ENCODE peak calls at places on chromosomes 1 and 21, in eight cellular contexts. U is cardiac muscle cell; G is SJSA1; Y is GM23248; W is fibroblast of lung; I is CD4-positive, alpha-beta memory T cell; S is lower lobe of right lung; A is heart left ventricle. Q is an unnamed sample. For H3K4me1 and H3K36me3, the result is how much of the 10 kb centered on the place peaks cover.

GRCh38 chr1:24692351-24692980 is 49.4 kb downstream of the SRRM1 start:
- DNase-seq in U (no peak), G (no peak), Y (peak), W (peak), I (no peak), S (no peak), A (no peak), Q (no peak)

GRCh38 chr21:31501921-31502320 is 157.6 kb upstream of the SOD1 start:
- DNase-seq in U (no peak), G (no peak), Y (no peak), W (no peak), I (no peak), S (no peak), A (no peak), Q (no peak)

GRCh38 chr1:29133861-29134694 is 10.4 kb upstream of the TMEM200B start:
- DNase-seq in U (no peak), G (no peak), Y (peak), W (no peak), I (no peak), S (no peak), A (no peak), Q (no peak)

GRCh38 chr1:223233410-223234163 is 90.5 kb upstream of the TLR5 start:
- DNase-seq in U (peak), G (peak), Y (peak), W (peak), I (no peak), S (no peak), A (no peak), Q (no peak)

GRCh38 chr1:14102180-14102579 is 402.2 kb downstream of the PRDM2 start:
- DNase-seq in U (no peak), G (no peak), Y (no peak), W (no peak), I (no peak), S (no peak), A (no peak), Q (no peak)

GRCh38 chr1:247145279-247145678 is 26.5 kb downstream of the ZNF124 start:
- DNase-seq in U (no peak), G (no peak), Y (no peak), W (no peak), I (no peak), S (no peak), A (no peak), Q (no peak)

GRCh38 chr1:169113613-169114119 is 7.2 kb downstream of the ATP1B1 start:
- DNase-seq in U (no peak), G (peak), Y (peak), W (peak), I (no peak), S (no peak), A (no peak), Q (no peak)

GRCh38 chr1:10761503-10762152 is 34.8 kb downstream of the CASZ1 start:
- DNase-seq in U (no peak), G (no peak), Y (peak), W (no peak), I (no peak), S (peak), A (no peak), Q (no peak)

GRCh38 chr1:221945669-221946068 is 203.8 kb upstream of the DUSP10 start:
- DNase-seq in U (no peak), G (no peak), Y (no peak), W (no peak), I (no peak), S (no peak), A (no peak), Q (no peak)

GRCh38 chr1:119414950-119415349 is at the start of gene HSD3B2:
- DNase-seq in U (no peak), G (no peak), Y (no peak), W (no peak), I (no peak), S (no peak), A (no peak), Q (no peak)

GRCh38 chr1:181083842-181084605 is 4.5 kb upstream of the IER5 start:
- DNase-seq in U (peak), G (no peak), Y (peak), W (no peak), I (peak), S (peak), A (no peak), Q (peak)

GRCh38 chr21:44295163-44295601 is 4.7 kb upstream of the PFKL start:
- DNase-seq in U (no peak), G (no peak), Y (no peak), W (no peak), I (no peak), S (no peak), A (no peak), Q (no peak)

GRCh38 chr1:201500670-201501120 is 6.2 kb downstream of the CSRP1 start:
- DNase-seq in U (peak), G (no peak), Y (peak), W (peak), I (no peak), S (no peak), A (no peak), Q (no peak)

GRCh38 chr21:45591619-45592207 is 49.5 kb upstream of the SLC19A1 start:
- DNase-seq in U (no peak), G (no peak), Y (no peak), W (no peak), I (no peak), S (no peak), A (no peak), Q (no peak)

GRCh38 chr1:10901894-10902805 is 105.7 kb upstream of the CASZ1 start:
- DNase-seq in U (no peak), G (no peak), Y (no peak), W (no peak), I (no peak), S (no peak), A (peak), Q (no peak)

GRCh38 chr21:33975548-33976081 is 60.0 kb upstream of the ATP5PO start:
- DNase-seq in U (no peak), G (peak), Y (peak), W (peak), I (peak), S (no peak), A (no peak), Q (no peak)

GRCh38 chr1:50023292-50024159 is at the start of gene AGBL4:
- DNase-seq in U (peak), G (peak), Y (peak), W (peak), I (no peak), S (peak), A (peak), Q (no peak)

GRCh38 chr1:116910379-116911165 is 856 bp downstream of the PTGFRN start:
- DNase-seq in U (peak), G (peak), Y (peak), W (peak), I (peak), S (peak), A (peak), Q (peak)

GRCh38 chr1:78054559-78054958 is 8.8 kb downstream of the GIPC2 start:
- DNase-seq in U (no peak), G (no peak), Y (peak), W (peak), I (no peak), S (no peak), A (no peak), Q (no peak)

GRCh38 chr21:38115870-38116269 is 140.9 kb upstream of the KCNJ15 start:
- DNase-seq in U (no peak), G (no peak), Y (no peak), W (no peak), I (no peak), S (no peak), A (no peak), Q (no peak)

GRCh38 chr1:79760521-79760920 is 754.0 kb upstream of the ADGRL4 start:
- DNase-seq in U (no peak), G (no peak), Y (no peak), W (no peak), I (no peak), S (no peak), A (no peak), Q (no peak)

GRCh38 chr1:152836881-152837280 is 5.8 kb upstream of the LCE6A start:
- DNase-seq in U (no peak), G (no peak), Y (peak), W (no peak), I (no peak), S (no peak), A (no peak), Q (no peak)

DNA sequence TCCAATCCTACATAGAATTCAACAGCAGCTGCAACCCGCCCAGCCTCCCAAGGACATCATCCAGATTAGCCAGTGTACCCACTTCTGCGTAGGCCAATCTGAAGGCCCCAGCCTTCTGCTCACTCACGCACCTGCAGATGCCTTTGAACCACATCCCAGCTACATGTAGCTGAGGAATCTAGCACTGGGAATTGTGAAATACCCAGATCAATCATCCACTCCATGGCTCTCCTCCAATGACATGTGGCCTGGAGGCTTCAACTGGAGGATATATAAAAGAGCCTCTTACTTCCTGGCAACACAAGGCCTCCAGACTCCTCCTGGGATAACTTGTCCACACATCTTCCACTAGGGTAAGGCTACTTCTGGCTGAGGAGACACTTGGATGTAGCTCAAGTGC is at the start of gene LCE6A:
- DNase-seq in U (no peak), G (no peak), Y (no peak), W (no peak), I (no peak), S (no peak), A (no peak), Q (no peak)
- H3K4me1 ChIP-seq in U (under half), G (under half), Y (under half), W (under half), I (under half), S (under half), A (under half), Q (under half)

DNA sequence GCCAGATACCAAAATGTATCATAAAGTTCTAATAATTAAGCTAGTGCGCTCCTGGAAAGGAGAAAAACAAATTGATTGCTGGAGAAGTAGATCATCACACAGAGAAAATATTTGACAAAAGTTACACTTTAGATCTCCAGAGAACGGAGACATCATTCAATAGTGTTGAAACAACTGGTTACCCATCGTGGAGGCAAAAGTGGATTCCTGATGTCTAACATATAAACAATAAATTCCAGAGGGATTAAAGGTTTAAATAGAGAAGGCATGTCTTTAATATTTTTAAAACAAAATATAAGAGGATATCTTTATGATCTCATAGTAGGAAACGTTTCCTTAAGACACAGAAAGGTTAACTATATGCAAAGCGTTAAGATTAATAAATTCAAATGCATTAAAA is 41.0 kb downstream of the NRIP1 start:
- DNase-seq in U (no peak), G (no peak), Y (peak), W (peak), I (no peak), S (no peak), A (no peak), Q (no peak)
- H3K4me3 ChIP-seq in U (no peak), G (no peak), Y (no peak), W (no peak), I (no peak), S (no peak), A (no peak), Q (no peak)

DNA sequence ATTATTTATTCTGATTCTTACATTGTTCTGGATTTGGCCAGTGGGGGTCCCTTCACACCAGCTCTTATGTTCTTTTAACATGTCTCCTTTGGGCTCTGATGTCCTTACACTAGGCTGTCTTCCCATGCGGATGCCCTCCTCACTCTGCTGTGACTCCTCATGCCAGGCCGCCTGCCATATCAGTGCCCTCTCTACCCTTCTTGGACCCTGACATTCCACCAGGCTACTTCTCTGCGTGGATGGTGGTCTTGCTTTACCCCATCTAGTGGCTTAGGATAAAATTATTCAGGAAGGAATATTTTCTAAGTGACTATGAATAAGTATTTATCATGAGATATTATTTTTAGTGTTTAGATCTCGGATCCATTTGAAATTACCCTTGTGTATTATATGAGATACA is 21.2 kb downstream of the ATF6 start:
- DNase-seq in U (no peak), G (no peak), Y (no peak), W (no peak), I (no peak), S (no peak), A (no peak), Q (no peak)
- H3K36me3 ChIP-seq in U (under half), G (under half), Y (under half), W (under half), I (under half), S (half or more), A (half or more), Q (under half)

DNA sequence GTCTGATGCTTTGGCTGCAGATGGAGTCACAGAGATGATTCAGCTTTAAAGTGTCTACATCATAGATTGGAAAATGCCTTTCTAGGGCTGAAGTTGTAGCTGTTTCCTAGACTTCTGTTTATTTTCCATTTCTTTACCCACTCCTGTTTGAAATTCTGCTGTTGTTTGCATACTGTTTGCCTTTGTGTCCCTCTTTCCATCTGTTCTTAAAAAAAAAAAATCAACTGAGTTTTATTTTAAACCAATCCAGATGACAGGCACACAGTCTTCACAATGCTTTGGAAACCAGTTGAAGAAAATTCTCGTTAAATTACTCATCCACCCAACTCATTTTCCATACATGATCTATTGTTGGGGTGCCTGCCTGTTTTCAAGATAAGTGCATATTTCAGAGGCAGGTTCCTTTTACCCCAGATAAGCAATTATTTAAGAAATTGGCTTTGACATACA is 245.9 kb downstream of the DISC1 start:
- DNase-seq in U (no peak), G (no peak), Y (peak), W (peak), I (no peak), S (no peak), A (no peak), Q (no peak)
- H3K4me1 ChIP-seq in U (under half), G (under half), Y (under half), W (under half), I (under half), S (under half), A (under half), Q (under half)

GRCh38 chr1:161305872-161306519 is 3.8 kb downstream of the MPZ start:
- DNase-seq in U (peak), G (no peak), Y (peak), W (peak), I (peak), S (peak), A (peak), Q (peak)
- H3K4me3 ChIP-seq in U (peak), G (no peak), Y (peak), W (peak), I (peak), S (peak), A (peak), Q (peak)

DNA sequence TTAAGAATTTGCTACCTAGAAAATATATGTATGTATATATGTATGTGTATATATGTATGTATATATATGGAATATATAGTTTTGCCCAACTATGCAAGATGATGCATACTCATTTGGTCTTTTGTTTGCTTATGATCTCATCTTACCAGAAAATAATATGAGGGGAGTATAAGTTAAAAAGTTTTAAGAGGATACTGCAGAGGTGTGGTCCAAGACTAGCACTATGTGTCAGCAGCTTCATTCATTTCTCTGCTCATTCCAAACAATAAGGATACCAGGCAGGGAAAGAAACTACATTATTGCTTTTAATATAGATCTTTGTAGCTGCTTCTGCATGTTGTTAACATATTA is 22.8 kb downstream of the RCOR3 start:
- DNase-seq in U (no peak), G (no peak), Y (no peak), W (no peak), I (no peak), S (no peak), A (no peak), Q (no peak)
- H3K36me3 ChIP-seq in U (under half), G (half or more), Y (under half), W (under half), I (under half), S (half or more), A (half or more), Q (under half)

GRCh38 chr1:112699425-112700144 is 7.3 kb downstream of the RHOC start:
- DNase-seq in U (no peak), G (no peak), Y (no peak), W (no peak), I (no peak), S (no peak), A (no peak), Q (no peak)
- H3K4me1 ChIP-seq in U (under half), G (half or more), Y (under half), W (under half), I (under half), S (half or more), A (under half), Q (under half)

DNA sequence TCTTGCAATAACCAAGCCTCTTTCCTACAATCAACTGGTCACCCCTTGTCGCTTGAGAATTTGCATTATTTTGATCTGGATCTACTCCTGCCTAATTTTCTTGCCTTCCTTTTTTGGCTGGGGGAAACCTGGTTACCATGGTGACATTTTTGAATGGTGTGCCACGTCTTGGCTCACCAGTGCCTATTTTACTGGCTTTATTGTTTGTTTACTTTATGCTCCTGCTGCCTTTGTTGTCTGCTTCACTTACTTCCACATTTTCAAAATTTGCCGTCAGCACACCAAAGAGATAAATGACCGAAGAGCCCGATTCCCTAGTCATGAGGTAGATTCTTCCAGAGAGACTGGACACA is 743 bp downstream of the GPR52 start:
- DNase-seq in U (no peak), G (no peak), Y (no peak), W (no peak), I (no peak), S (no peak), A (no peak), Q (no peak)
- H3K4me3 ChIP-seq in U (no peak), G (no peak), Y (no peak), W (no peak), I (no peak), S (no peak), A (no peak), Q (no peak)

GRCh38 chr1:85320371-85321131 is 44.1 kb upstream of the BCL10 start:
- DNase-seq in U (no peak), G (no peak), Y (peak), W (peak), I (no peak), S (no peak), A (no peak), Q (no peak)

GRCh38 chr1:85319931-85320330 is 43.5 kb upstream of the BCL10 start:
- DNase-seq in U (no peak), G (no peak), Y (peak), W (no peak), I (no peak), S (no peak), A (no peak), Q (no peak)

GRCh38 chr1:85318217-85318616 is 41.8 kb upstream of the BCL10 start:
- DNase-seq in U (no peak), G (no peak), Y (no peak), W (no peak), I (no peak), S (no peak), A (no peak), Q (no peak)

GRCh38 chr1:85317580-85317979 is 41.1 kb upstream of the BCL10 start:
- DNase-seq in U (no peak), G (no peak), Y (peak), W (no peak), I (no peak), S (no peak), A (no peak), Q (no peak)

DNA sequence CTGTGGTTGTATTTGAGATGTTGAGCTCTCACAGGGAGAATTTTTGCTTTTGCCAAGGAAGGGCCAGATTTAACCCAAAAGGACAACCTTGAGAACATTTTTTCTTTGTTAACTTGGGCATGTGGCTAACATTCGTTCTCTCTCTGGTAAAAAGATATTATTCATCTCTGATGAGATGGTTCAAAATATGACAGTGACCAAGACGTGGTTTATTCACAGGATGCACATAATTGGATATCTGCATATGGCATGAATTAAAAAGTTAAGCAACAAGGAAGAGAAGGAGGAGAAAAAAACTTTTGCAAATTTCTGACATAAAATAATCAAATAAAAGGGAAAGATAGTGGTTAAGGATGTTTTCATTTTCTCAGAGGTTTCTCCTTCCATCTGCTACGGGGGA is 43.1 kb upstream of the BCL10 start:
- DNase-seq in U (no peak), G (no peak), Y (peak), W (no peak), I (no peak), S (no peak), A (no peak), Q (no peak)
- H3K36me3 ChIP-seq in U (under half), G (half or more), Y (under half), W (under half), I (under half), S (under half), A (under half), Q (under half)

DNA sequence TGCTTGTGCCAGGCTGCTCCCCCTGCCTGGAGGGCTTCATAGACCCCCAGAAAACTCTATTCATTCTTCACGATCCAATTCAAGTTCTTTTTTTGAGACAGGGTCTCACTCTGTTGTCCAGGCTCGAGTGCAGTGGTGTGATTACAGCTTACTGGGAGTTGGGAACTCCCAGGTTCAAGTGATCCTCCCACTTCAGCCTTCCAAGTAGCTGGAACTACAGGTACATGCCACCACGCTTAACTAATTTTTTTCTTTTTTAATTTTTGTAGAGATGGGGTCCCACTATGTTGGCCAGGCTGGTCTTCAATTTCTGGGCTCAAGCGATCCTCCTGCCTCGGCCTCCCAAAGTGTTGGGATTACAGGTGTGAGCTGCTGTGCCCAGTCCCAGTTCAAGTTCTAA is 4.3 kb downstream of the STK40 start:
- DNase-seq in U (no peak), G (no peak), Y (no peak), W (no peak), I (no peak), S (no peak), A (no peak), Q (no peak)
- H3K4me1 ChIP-seq in U (under half), G (under half), Y (under half), W (under half), I (half or more), S (half or more), A (under half), Q (under half)

Q was measured in effector memory CD4-positive, alpha-beta T cell.